ENCODE peak calls at places on chromosomes 5 and 9, in eight cellular contexts. A, Y, B, Z, F, X, I and U are unnamed samples.

GRCh38 chr5:90386099-90386710 is 23.4 kb downstream of the CETN3 start:
- DNase-seq in A (no peak), Y (peak), B (no peak), Z (no peak), F (no peak), X (no peak), I (no peak), U (no peak)

GRCh38 chr9:86181379-86182315 is 77.8 kb downstream of the C9orf153 start:
- DNase-seq in A (no peak), Y (no peak), B (peak), Z (no peak), F (no peak), X (no peak), I (no peak), U (no peak)

GRCh38 chr9:127904518-127904887 is 5.1 kb upstream of the ST6GALNAC6 start:
- DNase-seq in A (no peak), Y (no peak), B (no peak), Z (no peak), F (no peak), X (no peak), I (no peak), U (no peak)

GRCh38 chr9:69785757-69786156 is 25.9 kb upstream of the PTAR1 start:
- DNase-seq in A (no peak), Y (no peak), B (peak), Z (no peak), F (no peak), X (no peak), I (no peak), U (no peak)

GRCh38 chr5:161311141-161311708 is 235.3 kb downstream of the GABRB2 start:
- DNase-seq in A (no peak), Y (no peak), B (no peak), Z (no peak), F (no peak), X (no peak), I (no peak), U (no peak)

GRCh38 chr5:82073179-82073578 is 101.4 kb downstream of the ATG10 start:
- DNase-seq in A (no peak), Y (no peak), B (no peak), Z (no peak), F (no peak), X (no peak), I (no peak), U (no peak)

GRCh38 chr9:130912932-130913598 is 16.5 kb upstream of the QRFP start:
- DNase-seq in A (peak), Y (peak), B (peak), Z (no peak), F (no peak), X (no peak), I (no peak), U (no peak)

GRCh38 chr5:58963361-58963760 is 380.5 kb downstream of the RAB3C start:
- DNase-seq in A (no peak), Y (no peak), B (no peak), Z (no peak), F (no peak), X (no peak), I (no peak), U (no peak)

GRCh38 chr9:122138560-122139268 is 20.9 kb downstream of the NDUFA8 start:
- DNase-seq in A (no peak), Y (no peak), B (no peak), Z (no peak), F (no peak), X (no peak), I (no peak), U (no peak)

GRCh38 chr5:72171667-72172066 is 64.4 kb downstream of the MAP1B start:
- DNase-seq in A (no peak), Y (no peak), B (no peak), Z (no peak), F (no peak), X (no peak), I (peak), U (no peak)

DNA sequence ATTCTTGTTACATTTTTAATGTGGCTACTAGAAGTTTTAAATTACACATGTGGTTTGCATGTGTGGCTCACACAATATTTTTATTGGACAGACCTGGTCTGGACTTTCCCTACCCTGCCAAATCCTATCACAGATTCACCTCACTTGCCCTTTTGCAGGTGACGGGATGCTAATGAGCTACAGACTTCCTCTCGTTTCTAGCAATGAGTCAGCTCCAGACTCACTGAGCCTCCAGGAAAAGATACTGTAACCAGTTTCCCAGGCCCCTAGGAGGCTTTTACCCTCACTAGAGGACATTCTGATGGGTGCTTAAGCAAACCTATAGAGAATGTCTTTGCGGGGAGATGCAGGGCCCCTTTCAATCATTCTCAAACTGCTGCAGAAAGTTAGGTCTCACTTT is 135.4 kb downstream of the WDR41 start:
- DNase-seq in A (peak), Y (peak), B (peak), Z (no peak), F (no peak), X (no peak), I (no peak), U (peak)
- TF ChIP-seq CTCF in A (no peak), Y (no peak), B (no peak), Z (no peak), F (no peak), X (no peak), I (no peak), U (no peak)

GRCh38 chr5:36179950-36180349 is 28.0 kb downstream of the SKP2 start:
- DNase-seq in A (no peak), Y (no peak), B (no peak), Z (no peak), F (no peak), X (no peak), I (no peak), U (no peak)

GRCh38 chr5:36177154-36177553 is 25.2 kb downstream of the SKP2 start:
- DNase-seq in A (no peak), Y (no peak), B (no peak), Z (no peak), F (no peak), X (no peak), I (no peak), U (no peak)

GRCh38 chr5:36180556-36181350 is 28.8 kb downstream of the SKP2 start:
- DNase-seq in A (no peak), Y (no peak), B (no peak), Z (no peak), F (no peak), X (no peak), I (no peak), U (no peak)

GRCh38 chr5:36175043-36175442 is 23.1 kb downstream of the SKP2 start:
- DNase-seq in A (no peak), Y (no peak), B (no peak), Z (no peak), F (no peak), X (no peak), I (no peak), U (no peak)

GRCh38 chr5:36177715-36178556 is 26.0 kb downstream of the SKP2 start:
- DNase-seq in A (peak), Y (no peak), B (peak), Z (peak), F (no peak), X (no peak), I (no peak), U (no peak)
- TF ChIP-seq CTCF in A (peak), Y (peak), B (peak), Z (peak), F (peak), X (peak), I (peak), U (peak)

GRCh38 chr5:32942225-32942989 is 231.3 kb downstream of the NPR3 start:
- DNase-seq in A (no peak), Y (no peak), B (no peak), Z (peak), F (peak), X (no peak), I (no peak), U (peak)
- TF ChIP-seq CTCF in A (peak), Y (peak), B (no peak), Z (peak), F (peak), X (no peak), I (no peak), U (peak)

DNA sequence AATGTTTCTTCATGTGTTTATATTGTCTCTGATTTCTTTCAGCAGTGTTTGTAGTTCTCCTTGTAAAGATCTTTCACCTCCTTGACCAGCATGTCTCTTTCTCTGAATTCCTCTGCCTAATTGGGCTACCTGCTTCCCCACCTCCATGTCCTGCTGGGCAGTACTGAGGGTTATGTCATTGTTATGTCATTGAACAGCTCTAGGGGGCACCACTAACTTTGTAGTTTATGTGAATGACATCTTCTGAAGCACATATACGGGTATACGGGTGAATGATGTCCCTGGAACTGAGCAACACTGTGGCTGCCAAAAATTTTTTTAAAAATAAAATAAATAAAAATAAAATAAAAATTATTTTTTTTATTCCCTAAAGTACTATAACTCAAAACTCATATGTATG is 16.9 kb upstream of the SNCAIP start:
- DNase-seq in A (no peak), Y (no peak), B (no peak), Z (no peak), F (no peak), X (no peak), I (no peak), U (no peak)
- TF ChIP-seq CTCF in A (peak), Y (no peak), B (no peak), Z (no peak), F (no peak), X (no peak), I (no peak), U (no peak)

GRCh38 chr9:16254674-16255073 is 615.8 kb downstream of the BNC2 start:
- DNase-seq in A (no peak), Y (no peak), B (no peak), Z (no peak), F (no peak), X (no peak), I (no peak), U (no peak)

GRCh38 chr9:16255217-16255616 is 615.3 kb downstream of the BNC2 start:
- DNase-seq in A (no peak), Y (no peak), B (no peak), Z (no peak), F (no peak), X (no peak), I (no peak), U (no peak)

GRCh38 chr9:16258191-16258590 is 612.3 kb downstream of the BNC2 start:
- DNase-seq in A (no peak), Y (no peak), B (no peak), Z (no peak), F (no peak), X (no peak), I (no peak), U (no peak)

GRCh38 chr9:16258708-16259107 is 611.8 kb downstream of the BNC2 start:
- DNase-seq in A (no peak), Y (no peak), B (no peak), Z (no peak), F (no peak), X (no peak), I (no peak), U (no peak)

DNA sequence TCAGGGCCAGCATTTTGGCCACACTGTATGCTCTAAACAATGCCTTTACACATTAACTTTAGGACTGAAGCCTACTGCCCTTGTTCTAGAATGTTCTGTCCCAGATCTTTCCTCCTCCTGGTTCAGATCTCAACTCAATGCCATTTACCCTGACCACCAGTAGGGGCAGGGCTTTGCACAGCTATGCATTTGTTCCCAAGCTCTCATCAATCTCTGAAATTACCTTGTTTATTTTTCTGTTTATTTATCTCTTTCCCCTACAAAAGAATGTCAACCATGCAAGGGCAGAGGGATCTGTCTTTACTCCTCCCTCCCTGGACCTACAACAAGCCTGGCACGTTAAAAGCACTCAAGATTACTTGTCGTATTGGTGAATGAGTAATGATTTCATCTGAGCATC is 612.9 kb downstream of the BNC2 start:
- DNase-seq in A (no peak), Y (no peak), B (peak), Z (no peak), F (no peak), X (no peak), I (no peak), U (no peak)
- TF ChIP-seq CTCF in A (peak), Y (peak), B (no peak), Z (peak), F (peak), X (no peak), I (peak), U (no peak)

DNA sequence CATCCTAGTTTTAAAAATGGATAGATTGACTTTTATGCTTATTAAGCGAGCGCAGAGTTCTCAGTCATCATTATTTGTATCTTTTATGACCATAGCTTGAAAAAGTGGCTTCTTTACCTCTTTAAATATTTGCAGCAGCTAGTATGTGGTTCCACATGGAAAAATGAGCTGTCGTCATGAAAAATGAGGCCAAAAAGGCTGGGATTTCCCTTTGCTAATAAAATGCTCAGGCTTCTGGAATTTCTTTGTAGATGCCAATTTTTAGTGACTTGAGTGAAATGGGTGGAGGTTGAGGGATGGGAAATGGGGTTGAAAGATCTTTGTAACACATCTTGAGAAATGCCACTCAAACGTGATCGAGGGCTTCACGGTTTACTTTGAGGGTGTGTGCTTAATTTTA is 35.2 kb downstream of the RAI14 start:
- DNase-seq in A (no peak), Y (no peak), B (no peak), Z (no peak), F (no peak), X (no peak), I (no peak), U (no peak)
- TF ChIP-seq CTCF in A (no peak), Y (no peak), B (no peak), Z (no peak), F (no peak), X (no peak), I (no peak), U (no peak)

DNA sequence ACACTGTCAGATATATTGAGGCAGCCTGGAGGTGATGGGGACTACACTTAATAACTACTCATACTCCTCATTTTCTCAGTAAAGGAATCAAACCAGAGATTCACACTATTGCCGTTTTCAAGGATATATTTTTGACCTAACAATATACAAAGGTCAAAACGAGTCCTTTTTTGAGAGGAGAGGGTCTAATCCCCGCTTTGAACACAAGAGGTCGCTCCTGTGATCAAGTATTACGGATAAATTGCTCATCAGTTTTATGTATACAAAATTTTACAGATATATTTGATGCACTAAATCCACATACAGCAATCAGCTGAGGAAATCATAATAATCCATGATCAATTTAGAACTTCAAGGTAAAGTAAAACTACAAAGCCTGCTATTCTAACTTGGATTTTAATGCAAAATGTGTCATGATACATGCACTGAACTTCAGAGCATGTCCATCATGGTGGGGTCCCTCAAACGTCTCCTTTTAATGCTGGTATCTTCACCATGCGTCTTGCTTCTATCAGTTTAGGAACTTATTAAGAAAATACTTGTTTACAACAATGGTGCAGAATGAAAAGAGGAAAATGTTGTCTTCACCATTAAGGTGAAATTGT is 2.5 kb upstream of the ISL1 start:
- DNase-seq in A (no peak), Y (no peak), B (peak), Z (peak), F (peak), X (no peak), I (no peak), U (peak)
- TF ChIP-seq CTCF in A (peak), Y (peak), B (peak), Z (peak), F (peak), X (no peak), I (no peak), U (no peak)